ENCODE peak calls at places on chromosome 18, in six cellular contexts. One of them, this sample, is unnamed.
A peak's percentile ranks its signal among the peaks of the same experiment; 100 is the strongest.

GRCh38 chr18:11042247-11042646 is 107.1 kb downstream of the PIEZO2 start:
- DNase-seq in sigmoid colon: no peak
- DNase-seq in transverse colon: no peak
- DNase-seq in erythroblast: no peak
- DNase-seq in ovary: no peak
- DNase-seq in H54: no peak
- DNase-seq in this sample: no peak

GRCh38 chr18:55100817-55101457 is 141.7 kb upstream of the CCDC68 start:
- DNase-seq in sigmoid colon: no peak
- DNase-seq in transverse colon: no peak
- DNase-seq in erythroblast: no peak
- DNase-seq in ovary: no peak
- DNase-seq in H54: no peak
- DNase-seq in this sample: no peak

GRCh38 chr18:24397131-24397693 is 412 bp downstream of the OSBPL1A start:
- DNase-seq in sigmoid colon: peak; percentile 86
- DNase-seq in transverse colon: peak; percentile 67
- DNase-seq in erythroblast: peak; percentile 74
- DNase-seq in ovary: no peak
- DNase-seq in H54: peak; percentile 15
- DNase-seq in this sample: peak; percentile 91

GRCh38 chr18:60266558-60266957 is 106.0 kb downstream of the MC4R start:
- DNase-seq in sigmoid colon: no peak
- DNase-seq in transverse colon: no peak
- DNase-seq in erythroblast: no peak
- DNase-seq in ovary: no peak
- DNase-seq in H54: no peak
- DNase-seq in this sample: no peak

GRCh38 chr18:58781627-58782194 is 83.0 kb upstream of the ZNF532 start:
- DNase-seq in sigmoid colon: peak; percentile 85
- DNase-seq in transverse colon: peak; percentile 80
- DNase-seq in erythroblast: peak; percentile 81
- DNase-seq in ovary: peak; percentile 83
- DNase-seq in H54: peak; percentile 31
- DNase-seq in this sample: peak; percentile 71

GRCh38 chr18:67776929-67777328 is 260.4 kb upstream of the DSEL start:
- DNase-seq in sigmoid colon: no peak
- DNase-seq in transverse colon: no peak
- DNase-seq in erythroblast: peak; percentile 22
- DNase-seq in ovary: no peak
- DNase-seq in H54: no peak
- DNase-seq in this sample: no peak

GRCh38 chr18:77170850-77171410 is 38.3 kb upstream of the MBP start:
- DNase-seq in sigmoid colon: no peak
- DNase-seq in transverse colon: no peak
- DNase-seq in erythroblast: no peak
- DNase-seq in ovary: no peak
- DNase-seq in H54: no peak
- DNase-seq in this sample: no peak

GRCh38 chr18:69845588-69846506 is 101.8 kb downstream of the CD226 start:
- DNase-seq in sigmoid colon: no peak
- DNase-seq in transverse colon: peak; percentile 12
- DNase-seq in erythroblast: no peak
- DNase-seq in ovary: no peak
- DNase-seq in H54: no peak
- DNase-seq in this sample: no peak

GRCh38 chr18:58004317-58004716 is 39.7 kb upstream of the NEDD4L start:
- DNase-seq in sigmoid colon: no peak
- DNase-seq in transverse colon: no peak
- DNase-seq in erythroblast: no peak
- DNase-seq in ovary: no peak
- DNase-seq in H54: peak; percentile 9
- DNase-seq in this sample: no peak

GRCh38 chr18:61606759-61607158 is 273.5 kb downstream of the CDH20 start:
- DNase-seq in sigmoid colon: peak; percentile 72
- DNase-seq in transverse colon: peak; percentile 30
- DNase-seq in erythroblast: no peak
- DNase-seq in ovary: peak; percentile 65
- DNase-seq in H54: peak; percentile 33
- DNase-seq in this sample: peak; percentile 59

GRCh38 chr18:13800505-13801259 is 23.3 kb upstream of the MC5R start:
- DNase-seq in sigmoid colon: peak; percentile 71
- DNase-seq in transverse colon: peak; percentile 79
- DNase-seq in erythroblast: peak; percentile 56
- DNase-seq in ovary: peak; percentile 55
- DNase-seq in H54: no peak
- DNase-seq in this sample: no peak

DNA sequence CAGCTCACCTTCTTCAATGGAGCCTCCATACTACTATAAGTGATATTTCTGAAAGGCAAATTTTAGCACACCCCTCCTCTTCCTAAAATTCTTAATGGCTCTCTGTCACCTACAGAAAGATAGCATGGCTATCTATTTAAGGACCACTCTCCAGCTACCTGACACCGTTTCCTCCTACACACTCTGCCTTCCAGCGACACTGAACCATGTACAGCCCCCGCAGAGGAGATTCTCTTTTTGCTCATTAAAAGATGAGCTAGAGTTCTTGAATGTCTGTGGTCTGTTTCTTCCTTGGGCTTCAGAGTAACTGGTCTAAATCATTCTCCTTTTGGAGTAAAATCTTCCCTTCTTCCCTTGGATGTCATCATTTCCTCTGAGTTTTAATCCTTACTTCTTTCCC is 38.4 kb upstream of the GAREM1 start:
- DNase-seq in sigmoid colon: no peak
- DNase-seq in transverse colon: no peak
- DNase-seq in erythroblast: no peak
- DNase-seq in ovary: no peak
- DNase-seq in H54: no peak
- DNase-seq in this sample: no peak
- TF ChIP-seq POLR2A in sigmoid colon: no peak
- TF ChIP-seq POLR2A in transverse colon: no peak
- TF ChIP-seq POLR2A in erythroblast: no peak
- TF ChIP-seq POLR2A in ovary: no peak
- TF ChIP-seq POLR2A in H54: no peak
- TF ChIP-seq POLR2A in this sample: no peak

DNA sequence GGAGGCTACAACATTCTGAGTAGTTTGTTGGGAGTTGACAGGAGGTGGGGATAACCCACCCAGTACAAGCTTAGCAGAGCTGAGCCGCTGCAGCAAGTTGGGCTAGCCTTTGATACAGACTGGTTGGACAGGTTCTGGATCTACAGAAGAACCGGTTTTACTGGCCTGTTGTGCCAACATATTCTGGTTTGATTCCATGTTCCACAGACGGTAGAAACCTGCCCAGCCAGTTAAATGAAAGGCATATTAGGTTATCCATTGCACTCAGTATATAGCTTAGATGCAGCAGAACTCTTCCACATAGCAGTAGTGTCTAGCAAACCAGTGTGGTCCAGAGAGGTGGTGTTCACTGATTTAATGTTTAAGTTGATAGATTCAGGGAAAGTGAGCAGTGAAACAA is 19.3 kb upstream of the RBBP8 start:
- DNase-seq in sigmoid colon: no peak
- DNase-seq in transverse colon: peak; percentile 79
- DNase-seq in erythroblast: no peak
- DNase-seq in ovary: no peak
- DNase-seq in H54: no peak
- DNase-seq in this sample: no peak
- TF ChIP-seq POLR2A in sigmoid colon: no peak
- TF ChIP-seq POLR2A in transverse colon: no peak
- TF ChIP-seq POLR2A in erythroblast: no peak
- TF ChIP-seq POLR2A in ovary: no peak
- TF ChIP-seq POLR2A in H54: no peak
- TF ChIP-seq POLR2A in this sample: no peak

DNA sequence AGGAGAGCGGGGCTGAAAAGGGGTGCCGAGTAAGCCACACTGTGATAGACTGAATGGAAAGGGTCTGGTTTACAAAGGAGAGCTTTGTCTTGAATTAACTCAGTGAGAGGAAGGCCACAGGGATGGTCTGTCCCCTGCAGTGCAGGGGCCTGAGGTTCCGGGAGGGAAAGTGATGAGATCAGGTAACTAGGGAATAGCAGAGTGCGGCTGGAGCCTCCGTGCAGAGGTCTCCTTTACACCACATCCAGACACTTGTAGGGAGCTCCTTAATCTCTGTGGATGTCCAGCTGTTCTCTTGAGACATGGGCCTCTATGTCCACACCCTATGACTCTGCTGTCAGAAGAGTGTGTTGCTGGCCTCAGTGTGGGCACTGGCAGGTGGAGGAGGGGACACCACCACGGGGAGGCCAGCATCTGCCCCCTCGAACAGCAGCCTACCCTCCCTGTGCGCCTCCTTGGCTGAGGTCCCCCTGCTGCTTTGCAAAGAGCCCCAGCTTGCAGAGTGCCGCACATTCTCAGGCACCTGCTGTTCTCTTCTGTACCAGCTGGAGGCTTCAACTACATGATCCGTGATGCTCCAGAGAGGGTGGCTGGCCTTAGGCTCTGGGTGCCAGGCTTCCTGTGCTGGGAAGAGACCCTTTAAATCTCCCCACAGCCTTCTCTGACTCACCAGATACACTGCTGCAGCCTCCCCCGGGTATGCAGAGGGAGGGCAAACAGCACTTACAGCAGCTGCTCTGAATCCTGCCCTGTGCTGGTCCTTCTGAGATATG is 25.9 kb downstream of the ENOSF1 start:
- DNase-seq in sigmoid colon: no peak
- DNase-seq in transverse colon: no peak
- DNase-seq in erythroblast: peak; percentile 35
- DNase-seq in ovary: no peak
- DNase-seq in H54: no peak
- DNase-seq in this sample: no peak
- TF ChIP-seq POLR2A in sigmoid colon: no peak
- TF ChIP-seq POLR2A in transverse colon: no peak
- TF ChIP-seq POLR2A in erythroblast: no peak
- TF ChIP-seq POLR2A in ovary: no peak
- TF ChIP-seq POLR2A in H54: no peak
- TF ChIP-seq POLR2A in this sample: no peak

DNA sequence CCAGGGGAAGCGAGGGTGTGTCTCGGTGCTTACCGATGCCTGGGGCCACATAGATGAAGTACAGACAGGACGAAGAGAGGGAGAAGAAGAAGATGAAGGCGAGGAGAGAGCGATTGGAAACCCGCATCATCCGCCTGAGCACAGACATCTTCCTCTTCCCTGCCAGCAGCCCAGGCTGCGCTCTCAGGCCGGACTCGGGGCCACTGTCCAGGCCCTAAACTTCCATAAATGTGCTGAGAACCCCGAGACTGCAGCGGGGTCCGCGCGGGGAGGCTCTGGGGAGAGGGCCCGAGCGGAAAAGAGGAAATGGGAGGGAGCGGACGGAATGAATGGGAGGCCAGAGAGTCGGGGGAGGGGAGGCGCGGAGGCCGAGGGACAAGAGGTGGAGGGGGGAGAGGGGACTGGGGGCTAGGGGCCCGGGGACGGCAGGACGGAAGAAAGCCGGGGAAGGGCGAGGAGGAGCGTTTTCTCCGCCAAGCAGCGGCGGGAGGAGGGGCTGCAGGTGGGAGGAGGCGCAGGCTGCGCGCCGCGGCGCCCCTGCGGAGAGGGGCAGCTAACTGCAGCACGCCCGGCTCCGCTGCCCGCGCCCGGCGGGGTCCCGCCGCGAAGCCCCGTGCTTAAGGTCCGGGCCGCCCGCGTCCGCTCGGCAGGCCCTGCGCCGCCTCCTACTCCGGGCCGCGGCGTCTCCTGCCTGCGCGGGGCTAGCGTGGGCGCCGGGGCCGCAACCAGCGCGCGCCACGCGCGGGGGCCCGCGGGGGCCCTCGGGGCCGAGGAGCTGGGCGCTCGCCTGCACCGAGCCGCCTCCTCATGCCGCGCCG is at the start of gene B4GALT6:
- DNase-seq in sigmoid colon: no peak
- DNase-seq in transverse colon: peak; percentile 33
- DNase-seq in erythroblast: peak; percentile 77
- DNase-seq in ovary: peak; percentile 54
- DNase-seq in H54: peak; percentile 26
- DNase-seq in this sample: no peak
- TF ChIP-seq POLR2A in sigmoid colon: no peak
- TF ChIP-seq POLR2A in transverse colon: no peak
- TF ChIP-seq POLR2A in erythroblast: no peak
- TF ChIP-seq POLR2A in ovary: no peak
- TF ChIP-seq POLR2A in H54: peak; percentile 14
- TF ChIP-seq POLR2A in this sample: no peak

DNA sequence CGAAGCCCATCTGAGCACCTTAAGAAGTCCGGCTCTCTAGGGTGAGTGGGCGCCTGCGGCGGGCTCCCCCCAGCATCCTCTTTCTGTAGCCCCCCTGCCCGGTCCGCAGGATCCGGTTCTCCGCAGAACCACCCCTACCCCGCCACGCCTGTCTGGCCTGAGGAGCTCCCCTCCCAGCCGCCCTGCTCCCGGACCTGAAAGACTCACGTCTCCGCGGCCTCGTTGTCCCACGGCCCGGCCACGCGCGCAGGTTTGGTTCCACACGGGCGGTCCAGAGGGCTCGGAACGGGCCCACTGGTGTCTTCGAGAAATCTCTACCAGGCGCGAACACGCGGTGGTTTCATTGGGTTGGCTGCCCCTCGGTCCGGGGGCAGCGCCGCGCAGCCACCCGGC is 237 bp downstream of the SLC39A6 start:
- DNase-seq in sigmoid colon: peak; percentile 76
- DNase-seq in transverse colon: no peak
- DNase-seq in erythroblast: no peak
- DNase-seq in ovary: no peak
- DNase-seq in H54: no peak
- DNase-seq in this sample: no peak
- TF ChIP-seq POLR2A in sigmoid colon: peak; percentile 15
- TF ChIP-seq POLR2A in transverse colon: no peak
- TF ChIP-seq POLR2A in erythroblast: no peak
- TF ChIP-seq POLR2A in ovary: no peak
- TF ChIP-seq POLR2A in H54: no peak
- TF ChIP-seq POLR2A in this sample: no peak